ENCODE peak calls at places on chromosomes 3 and 15, in seven cellular contexts. One of them, this sample, is unnamed.

GRCh38 chr3:151403246-151403645 is 18.7 kb upstream of the P2RY12 start:
- DNase-seq in hepatocyte: no peak
- DNase-seq in ovary: no peak
- DNase-seq in PC-9: no peak
- DNase-seq in mucosa of descending colon: no peak
- DNase-seq in tibial nerve: no peak
- DNase-seq in uterus: no peak
- DNase-seq in this sample: no peak

GRCh38 chr3:72152551-72153476 is 367.9 kb upstream of the PROK2 start:
- DNase-seq in mucosa of descending colon: peak; percentile 82
- DNase-seq in PC-9: no peak
- DNase-seq in hepatocyte: peak; percentile 89
- DNase-seq in ovary: peak; percentile 81
- DNase-seq in tibial nerve: peak; percentile 65
- DNase-seq in uterus: peak; percentile 86
- DNase-seq in this sample: peak; percentile 76

GRCh38 chr15:76169792-76170425 is 110.1 kb downstream of the TMEM266 start:
- DNase-seq in uterus: no peak
- DNase-seq in mucosa of descending colon: no peak
- DNase-seq in hepatocyte: no peak
- DNase-seq in ovary: no peak
- DNase-seq in tibial nerve: no peak
- DNase-seq in PC-9: no peak
- DNase-seq in this sample: no peak

GRCh38 chr3:138513073-138513843 is 78.8 kb downstream of the ESYT3 start:
- DNase-seq in mucosa of descending colon: no peak
- DNase-seq in ovary: no peak
- DNase-seq in uterus: no peak
- DNase-seq in hepatocyte: no peak
- DNase-seq in PC-9: no peak
- DNase-seq in tibial nerve: no peak
- DNase-seq in this sample: no peak

GRCh38 chr15:60421544-60421943 is 23.8 kb upstream of the ANXA2 start:
- DNase-seq in tibial nerve: no peak
- DNase-seq in hepatocyte: no peak
- DNase-seq in ovary: no peak
- DNase-seq in uterus: no peak
- DNase-seq in PC-9: peak; percentile 56
- DNase-seq in mucosa of descending colon: no peak
- DNase-seq in this sample: no peak

GRCh38 chr3:105899528-105899927 is 30.7 kb upstream of the CBLB start:
- DNase-seq in ovary: no peak
- DNase-seq in uterus: no peak
- DNase-seq in hepatocyte: no peak
- DNase-seq in tibial nerve: no peak
- DNase-seq in PC-9: peak; percentile 67
- DNase-seq in mucosa of descending colon: no peak
- DNase-seq in this sample: no peak

GRCh38 chr3:188671941-188672340 is 499.8 kb upstream of the TPRG1 start:
- DNase-seq in ovary: no peak
- DNase-seq in uterus: no peak
- DNase-seq in hepatocyte: no peak
- DNase-seq in tibial nerve: no peak
- DNase-seq in PC-9: no peak
- DNase-seq in mucosa of descending colon: no peak
- DNase-seq in this sample: no peak

GRCh38 chr3:179323197-179323901 is 518 bp downstream of the ZNF639 start:
- DNase-seq in mucosa of descending colon: peak; percentile 79
- DNase-seq in hepatocyte: peak; percentile 84
- DNase-seq in PC-9: peak; percentile 48
- DNase-seq in uterus: peak; percentile 78
- DNase-seq in tibial nerve: peak; percentile 65
- DNase-seq in ovary: peak; percentile 64
- DNase-seq in this sample: peak; percentile 85

GRCh38 chr15:68822818-68823217 is 2.1 kb upstream of the ANP32A start:
- DNase-seq in hepatocyte: no peak
- DNase-seq in uterus: no peak
- DNase-seq in ovary: no peak
- DNase-seq in tibial nerve: no peak
- DNase-seq in PC-9: no peak
- DNase-seq in mucosa of descending colon: no peak
- DNase-seq in this sample: no peak

GRCh38 chr15:68820589-68821189 is at the start of gene ANP32A:
- DNase-seq in tibial nerve: peak; percentile 97
- DNase-seq in uterus: peak; percentile 96
- DNase-seq in hepatocyte: peak; percentile 98
- DNase-seq in mucosa of descending colon: peak; percentile 99
- DNase-seq in ovary: peak; percentile 97
- DNase-seq in PC-9: peak; percentile 76
- DNase-seq in this sample: peak; percentile 96

GRCh38 chr15:68821898-68822380 is 1.2 kb upstream of the ANP32A start:
- DNase-seq in PC-9: peak; percentile 80
- DNase-seq in mucosa of descending colon: no peak
- DNase-seq in tibial nerve: no peak
- DNase-seq in hepatocyte: no peak
- DNase-seq in uterus: no peak
- DNase-seq in ovary: no peak
- DNase-seq in this sample: peak; percentile 32

GRCh38 chr15:68820205-68820588 is 498 bp downstream of the ANP32A start:
- DNase-seq in hepatocyte: peak; percentile 71
- DNase-seq in PC-9: no peak
- DNase-seq in mucosa of descending colon: peak; percentile 74
- DNase-seq in tibial nerve: no peak
- DNase-seq in ovary: peak; percentile 43
- DNase-seq in uterus: peak; percentile 55
- DNase-seq in this sample: peak; percentile 59

DNA sequence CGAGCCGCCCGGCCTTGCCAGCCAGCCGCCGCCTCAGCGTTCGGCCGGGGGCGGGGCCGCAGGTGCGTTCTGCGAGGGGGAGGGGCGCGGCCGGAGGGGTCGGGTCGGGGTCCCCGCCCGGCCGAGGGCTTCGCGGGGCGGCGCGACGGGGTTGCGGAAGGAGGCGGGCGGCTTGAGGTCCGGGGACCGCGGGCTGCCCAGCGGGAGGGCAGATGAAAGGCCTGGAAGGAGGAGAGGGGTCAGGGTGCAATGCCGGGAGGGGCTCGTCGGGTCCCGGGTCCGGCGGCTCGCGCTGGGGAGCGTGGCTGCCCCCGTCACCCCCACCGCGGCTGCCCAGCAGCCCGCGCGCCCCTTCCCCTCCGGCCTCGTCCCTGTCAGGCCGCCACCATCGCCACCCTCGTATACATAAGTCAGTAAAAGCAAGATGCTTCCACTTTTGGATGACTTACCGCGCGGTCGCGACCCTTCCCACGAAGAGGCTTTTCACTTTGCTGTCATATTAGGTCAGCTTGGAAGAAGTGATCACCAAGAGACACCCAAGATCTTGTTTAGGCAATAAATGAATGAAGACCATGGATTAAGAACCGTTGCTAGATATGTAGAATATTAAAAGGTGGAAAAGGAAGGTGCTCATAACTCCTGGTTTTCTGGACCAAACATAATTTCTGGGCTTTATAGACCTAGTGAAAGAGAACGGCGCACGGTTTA is 649 bp upstream of the ANP32A start:
- DNase-seq in uterus: no peak
- DNase-seq in mucosa of descending colon: no peak
- DNase-seq in ovary: peak; percentile 16
- DNase-seq in hepatocyte: no peak
- DNase-seq in tibial nerve: no peak
- DNase-seq in PC-9: no peak
- DNase-seq in this sample: peak; percentile 32
- H3K4me1 ChIP-seq in uterus: no peaks in the 10 kb centered on the region
- H3K4me1 ChIP-seq in mucosa of descending colon: peaks cover 12% of the 10 kb centered on the region
- H3K4me1 ChIP-seq in ovary: peaks cover 2% of the 10 kb centered on the region
- H3K4me1 ChIP-seq in hepatocyte: peaks cover 9% of the 10 kb centered on the region
- H3K4me1 ChIP-seq in tibial nerve: no peaks in the 10 kb centered on the region
- H3K4me1 ChIP-seq in PC-9: peaks cover 18% of the 10 kb centered on the region
- H3K4me1 ChIP-seq in this sample: peaks cover 13% of the 10 kb centered on the region

GRCh38 chr15:43751885-43752284 is 5.6 kb downstream of the PDIA3 start:
- DNase-seq in PC-9: no peak
- DNase-seq in mucosa of descending colon: no peak
- DNase-seq in hepatocyte: no peak
- DNase-seq in uterus: no peak
- DNase-seq in tibial nerve: no peak
- DNase-seq in ovary: no peak
- DNase-seq in this sample: no peak

GRCh38 chr15:43749690-43750345 is 3.6 kb downstream of the PDIA3 start:
- DNase-seq in PC-9: no peak
- DNase-seq in ovary: no peak
- DNase-seq in uterus: no peak
- DNase-seq in mucosa of descending colon: no peak
- DNase-seq in hepatocyte: no peak
- DNase-seq in tibial nerve: no peak
- DNase-seq in this sample: no peak

DNA sequence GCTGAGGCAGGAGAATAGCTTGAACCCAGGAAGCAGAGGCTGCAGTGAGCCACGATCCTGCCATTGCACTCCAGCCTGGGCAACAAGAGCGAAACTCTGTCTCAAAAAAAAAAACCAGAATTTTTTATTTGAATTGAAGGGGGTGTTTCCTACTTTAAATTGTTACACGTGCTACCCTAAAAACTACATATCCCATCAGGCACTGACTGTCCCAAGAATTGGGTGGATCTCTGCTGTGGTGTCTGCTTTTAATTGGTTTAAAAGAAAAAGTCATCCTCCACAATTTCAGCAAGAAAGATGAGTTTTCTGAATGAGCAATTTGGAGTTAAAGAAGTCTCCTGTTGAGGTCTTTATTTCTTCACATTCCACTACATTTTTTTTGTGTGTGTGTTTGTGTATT is 2.1 kb downstream of the PDIA3 start:
- DNase-seq in tibial nerve: no peak
- DNase-seq in ovary: no peak
- DNase-seq in uterus: no peak
- DNase-seq in hepatocyte: no peak
- DNase-seq in PC-9: no peak
- DNase-seq in mucosa of descending colon: no peak
- DNase-seq in this sample: no peak
- H3K4me3 ChIP-seq in tibial nerve: no peak overlapping the region
- H3K4me3 ChIP-seq in ovary: peak overlapping the region; percentile 95
- H3K4me3 ChIP-seq in uterus: no peak overlapping the region
- H3K4me3 ChIP-seq in hepatocyte: peak overlapping the region; percentile 1
- H3K4me3 ChIP-seq in PC-9: no peak overlapping the region
- H3K4me3 ChIP-seq in mucosa of descending colon: no peak overlapping the region
- H3K4me3 ChIP-seq in this sample: peak overlapping the region; percentile 86

DNA sequence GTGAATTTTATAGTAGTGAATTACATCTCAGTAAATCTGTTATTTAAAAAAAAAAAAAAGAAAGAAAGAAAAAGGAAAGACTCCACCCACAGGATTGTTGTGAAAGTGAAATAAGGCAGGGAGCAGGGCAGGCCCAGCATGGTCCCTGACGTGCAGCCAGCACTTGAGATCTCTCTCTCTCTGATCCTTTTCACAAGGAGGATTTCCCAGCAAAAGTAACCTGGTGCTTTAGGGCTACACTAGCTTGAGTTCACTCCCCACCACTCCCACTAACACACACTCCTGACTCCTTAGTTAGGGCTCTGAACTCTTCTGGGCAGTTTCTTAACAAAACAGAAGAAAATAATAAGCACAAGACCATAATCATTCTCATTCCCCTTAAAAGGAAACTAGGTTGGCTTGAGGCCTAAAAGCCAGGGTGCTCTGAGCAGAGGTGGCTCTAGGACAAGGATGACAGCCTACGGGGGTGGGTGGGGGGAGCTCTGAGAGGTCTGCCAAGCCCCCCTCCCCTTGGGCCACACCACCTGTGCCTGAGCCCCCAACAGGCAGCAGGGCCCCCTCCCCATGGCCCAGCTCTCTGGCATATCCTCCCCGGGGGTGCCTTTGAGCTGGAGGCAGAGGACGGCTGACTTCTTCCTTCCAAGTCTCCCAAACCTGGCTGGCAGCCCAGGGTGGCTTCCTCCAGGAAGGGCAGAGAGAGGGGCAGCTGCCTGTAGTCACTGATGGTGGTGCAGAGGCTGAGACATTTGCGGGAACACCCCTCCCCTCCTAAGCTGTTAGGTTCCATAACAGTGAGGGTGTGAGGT is 831 bp downstream of the TMEM40 start:
- DNase-seq in hepatocyte: peak; percentile 56
- DNase-seq in PC-9: peak; percentile 44
- DNase-seq in uterus: peak; percentile 35
- DNase-seq in ovary: peak; percentile 43
- DNase-seq in tibial nerve: no peak
- DNase-seq in mucosa of descending colon: no peak
- DNase-seq in this sample: no peak
- TF ChIP-seq CTCF in hepatocyte: no peak
- TF ChIP-seq CTCF in PC-9: no peak
- TF ChIP-seq CTCF in uterus: no peak
- TF ChIP-seq CTCF in ovary: no peak
- TF ChIP-seq CTCF in tibial nerve: no peak
- TF ChIP-seq CTCF in mucosa of descending colon: no peak
- TF ChIP-seq CTCF in this sample: no peak

GRCh38 chr15:48307586-48307985 is 23.6 kb upstream of the DUT start:
- DNase-seq in tibial nerve: no peak
- DNase-seq in hepatocyte: no peak
- DNase-seq in PC-9: no peak
- DNase-seq in mucosa of descending colon: no peak
- DNase-seq in uterus: no peak
- DNase-seq in ovary: no peak
- DNase-seq in this sample: no peak
- H3K4me1 ChIP-seq in tibial nerve: no peaks in the 10 kb centered on the region
- H3K4me1 ChIP-seq in hepatocyte: no peaks in the 10 kb centered on the region
- H3K4me1 ChIP-seq in PC-9: no peaks in the 10 kb centered on the region
- H3K4me1 ChIP-seq in mucosa of descending colon: no peaks in the 10 kb centered on the region
- H3K4me1 ChIP-seq in uterus: no peaks in the 10 kb centered on the region
- H3K4me1 ChIP-seq in ovary: no peaks in the 10 kb centered on the region
- H3K4me1 ChIP-seq in this sample: no peaks in the 10 kb centered on the region

GRCh38 chr15:75029378-75030022 is 6.1 kb downstream of the PPCDC start:
- DNase-seq in uterus: peak; percentile 94
- DNase-seq in mucosa of descending colon: peak; percentile 95
- DNase-seq in hepatocyte: peak; percentile 94
- DNase-seq in tibial nerve: peak; percentile 97
- DNase-seq in PC-9: peak; percentile 72
- DNase-seq in ovary: peak; percentile 89
- DNase-seq in this sample: peak; percentile 96
- H3K4me3 ChIP-seq in uterus: no peak overlapping the region
- H3K4me3 ChIP-seq in mucosa of descending colon: no peak overlapping the region
- H3K4me3 ChIP-seq in hepatocyte: no peak overlapping the region
- H3K4me3 ChIP-seq in tibial nerve: peak overlapping the region; percentile 17
- H3K4me3 ChIP-seq in PC-9: no peak overlapping the region
- H3K4me3 ChIP-seq in ovary: no peak overlapping the region
- H3K4me3 ChIP-seq in this sample: no peak overlapping the region

GRCh38 chr3:12458901-12459300 is 25.4 kb upstream of the TSEN2 start:
- DNase-seq in ovary: no peak
- DNase-seq in mucosa of descending colon: peak; percentile 42
- DNase-seq in tibial nerve: no peak
- DNase-seq in PC-9: no peak
- DNase-seq in uterus: no peak
- DNase-seq in hepatocyte: no peak
- DNase-seq in this sample: no peak
- TF ChIP-seq CTCF in ovary: no peak
- TF ChIP-seq CTCF in mucosa of descending colon: no peak
- TF ChIP-seq CTCF in tibial nerve: no peak
- TF ChIP-seq CTCF in PC-9: no peak
- TF ChIP-seq CTCF in uterus: no peak
- TF ChIP-seq CTCF in hepatocyte: no peak
- TF ChIP-seq CTCF in this sample: no peak

DNA sequence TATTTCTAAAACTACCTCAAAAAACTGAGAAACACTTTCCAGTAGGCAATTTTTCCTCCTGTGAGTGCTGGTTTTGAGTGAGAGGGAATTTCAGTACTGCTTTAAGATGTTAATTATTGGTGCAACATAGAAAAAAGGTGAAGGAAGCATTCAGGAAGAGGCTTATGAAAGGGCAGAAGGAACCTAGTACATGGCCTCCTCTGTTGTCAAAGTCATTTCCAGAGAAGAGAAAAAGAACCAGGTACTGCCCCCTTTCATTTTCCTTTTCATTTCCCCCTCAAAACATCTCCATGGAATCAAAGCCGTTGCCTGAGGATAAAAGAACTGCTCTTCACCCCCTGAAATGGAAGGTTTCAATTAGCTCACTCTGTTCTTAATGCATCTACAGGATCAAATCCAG is 19.8 kb downstream of the RARRES1 start:
- DNase-seq in PC-9: no peak
- DNase-seq in mucosa of descending colon: no peak
- DNase-seq in hepatocyte: no peak
- DNase-seq in ovary: no peak
- DNase-seq in uterus: no peak
- DNase-seq in tibial nerve: no peak
- DNase-seq in this sample: no peak
- H3K4me1 ChIP-seq in PC-9: peaks cover 19% of the 10 kb centered on the region
- H3K4me1 ChIP-seq in mucosa of descending colon: peaks cover 11% of the 10 kb centered on the region
- H3K4me1 ChIP-seq in hepatocyte: no peaks in the 10 kb centered on the region
- H3K4me1 ChIP-seq in ovary: peaks cover 8% of the 10 kb centered on the region
- H3K4me1 ChIP-seq in uterus: no peaks in the 10 kb centered on the region
- H3K4me1 ChIP-seq in tibial nerve: no peaks in the 10 kb centered on the region
- H3K4me1 ChIP-seq in this sample: no peaks in the 10 kb centered on the region

This sample was measured in pancreas.